ENCODE peak calls at places on chromosomes 1 and 21, in six cellular contexts. N is K562, J is A549, L is stomach, V is suprapubic skin, M is tibial nerve. Z is an unnamed sample.

GRCh38 chr1:48697066-48697707 is 79.5 kb downstream of the BEND5 start:
- DNase-seq in V (no peak), N (peak; percentile 57), M (peak; percentile 60), L (peak; percentile 74), J (peak; percentile 12), Z (no peak)

GRCh38 chr1:234605983-234606730 is 3.8 kb downstream of the IRF2BP2 start:
- DNase-seq in L (peak; percentile 53), V (no peak), J (peak; percentile 75), N (no peak), M (no peak), Z (no peak)

GRCh38 chr21:29302340-29302991 is 3.7 kb downstream of the BACH1 start:
- DNase-seq in L (no peak), V (no peak), J (no peak), M (no peak), N (no peak), Z (peak; percentile 74)

GRCh38 chr21:45993210-45994085 is 11.9 kb downstream of the COL6A1 start:
- DNase-seq in L (no peak), M (peak; percentile 30), N (no peak), J (no peak), V (peak; percentile 83), Z (no peak)

GRCh38 chr1:183195146-183195571 is 9.1 kb downstream of the LAMC2 start:
- DNase-seq in M (no peak), N (no peak), V (no peak), L (no peak), J (peak; percentile 42), Z (no peak)

GRCh38 chr21:45078877-45079281 is 4.5 kb downstream of the ADARB1 start:
- DNase-seq in V (no peak), M (no peak), N (no peak), J (no peak), L (peak; percentile 29), Z (no peak)

GRCh38 chr21:17679002-17679600 is 66.4 kb upstream of the BTG3 start:
- DNase-seq in N (peak; percentile 54), M (no peak), V (no peak), J (peak; percentile 56), L (no peak), Z (no peak)

GRCh38 chr1:220013497-220013896 is 32.8 kb downstream of the EPRS1 start:
- DNase-seq in J (no peak), V (no peak), L (no peak), N (no peak), M (no peak), Z (no peak)

GRCh38 chr1:40039757-40040510 is 595 bp upstream of the CAP1 start:
- DNase-seq in J (peak; percentile 88), M (peak; percentile 78), N (peak; percentile 89), V (peak; percentile 95), L (peak; percentile 83), Z (peak; percentile 98)

GRCh38 chr1:41240806-41241747 is 1.0 kb downstream of the SCMH1 start:
- DNase-seq in M (peak; percentile 22), V (no peak), L (peak; percentile 62), N (peak; percentile 60), J (peak; percentile 48), Z (no peak)

GRCh38 chr1:236457775-236458174 is 63.7 kb downstream of the EDARADD start:
- DNase-seq in M (no peak), N (no peak), L (no peak), V (no peak), J (no peak), Z (no peak)

GRCh38 chr1:25699501-25700089 is 83.0 kb downstream of the MAN1C1 start:
- DNase-seq in L (no peak), M (no peak), V (no peak), J (no peak), N (no peak), Z (no peak)

GRCh38 chr1:168693872-168694238 is 35.2 kb downstream of the DPT start:
- DNase-seq in L (no peak), J (no peak), M (no peak), V (no peak), N (no peak), Z (no peak)

GRCh38 chr21:27564684-27565280 is 597.9 kb upstream of the ADAMTS5 start:
- DNase-seq in L (peak; percentile 40), N (peak; percentile 6), J (peak; percentile 16), V (no peak), M (no peak), Z (no peak)

GRCh38 chr1:77063118-77063517 is 156.1 kb downstream of the PIGK start:
- DNase-seq in V (no peak), J (no peak), L (no peak), N (no peak), M (no peak), Z (peak; percentile 78)

GRCh38 chr1:77230051-77230450 is 10.8 kb upstream of the PIGK start:
- DNase-seq in N (no peak), M (no peak), L (no peak), J (peak; percentile 19), V (no peak), Z (no peak)

GRCh38 chr1:206782448-206782847 is 10.2 kb upstream of the IL10 start:
- DNase-seq in L (no peak), M (no peak), V (no peak), J (no peak), N (no peak), Z (no peak)

GRCh38 chr21:26815197-26815596 is 30.0 kb downstream of the ADAMTS1 start:
- DNase-seq in V (no peak), N (no peak), J (no peak), L (no peak), M (no peak), Z (no peak)

GRCh38 chr1:68140536-68140935 is 90.1 kb upstream of the DIRAS3 start:
- DNase-seq in N (no peak), M (no peak), J (no peak), L (no peak), V (no peak), Z (no peak)

GRCh38 chr1:170927955-170928850 is 7.1 kb upstream of the MROH9 start:
- DNase-seq in M (no peak), J (peak; percentile 5), V (no peak), L (no peak), N (no peak), Z (no peak)

GRCh38 chr1:244080343-244080929 is 29.4 kb downstream of the ZBTB18 start:
- DNase-seq in N (no peak), V (no peak), M (no peak), J (no peak), L (no peak), Z (peak; percentile 74)

DNA sequence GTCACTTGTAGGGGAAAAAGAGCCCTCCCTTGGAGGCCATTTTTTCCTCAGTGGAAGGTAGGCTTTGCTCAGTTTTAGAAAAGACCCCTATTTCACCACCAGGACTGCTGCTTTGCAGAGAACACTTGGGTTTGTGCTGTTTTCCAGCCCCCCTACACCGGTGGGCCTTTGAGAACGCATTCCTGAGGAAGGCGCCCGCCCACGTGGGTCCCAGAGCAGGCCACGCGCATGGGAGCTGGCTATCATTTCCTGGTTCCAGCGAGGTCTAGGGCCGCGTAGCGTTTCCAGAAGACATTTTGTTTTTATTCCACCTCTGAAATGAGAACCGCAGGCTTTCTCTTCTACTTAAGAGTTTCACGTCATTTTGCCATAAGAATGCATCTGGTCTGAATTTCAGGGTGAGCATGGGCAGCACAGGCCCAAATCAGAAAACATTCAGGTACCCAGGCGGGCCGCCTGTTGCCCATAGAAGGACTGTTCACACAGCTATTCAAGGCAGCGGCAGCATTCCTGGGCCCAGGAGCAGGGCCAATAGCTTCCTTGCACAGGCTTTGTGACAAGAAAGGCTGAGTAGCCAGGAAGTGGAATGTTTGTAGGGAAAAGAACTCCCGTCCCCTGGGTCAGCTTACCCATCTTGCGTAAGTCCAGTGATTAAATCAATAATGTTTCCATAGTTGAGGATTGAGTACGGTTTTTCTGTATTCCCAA is 1.3 kb upstream of the KLHL21 start:
- DNase-seq in L (peak; percentile 84), N (peak; percentile 72), J (no peak), M (peak; percentile 57), V (peak; percentile 89), Z (no peak)
- TF ChIP-seq EP300 in L (peak; percentile 2), N (peak; percentile 30), J (no peak), M (peak; percentile 66), V (no peak), Z (peak; percentile 50)

GRCh38 chr1:150152182-150152536 is 2.4 kb downstream of the PLEKHO1 start:
- DNase-seq in M (no peak), L (no peak), N (no peak), V (no peak), J (no peak), Z (no peak)

GRCh38 chr1:150151291-150152181 is 1.8 kb downstream of the PLEKHO1 start:
- DNase-seq in L (peak; percentile 31), M (no peak), J (no peak), N (peak; percentile 12), V (no peak), Z (no peak)

GRCh38 chr1:150152772-150153461 is 3.2 kb downstream of the PLEKHO1 start:
- DNase-seq in V (no peak), J (no peak), M (no peak), L (no peak), N (peak; percentile 8), Z (no peak)

GRCh38 chr1:150155413-150156071 is 5.8 kb downstream of the PLEKHO1 start:
- DNase-seq in L (no peak), V (peak; percentile 56), J (no peak), M (no peak), N (no peak), Z (no peak)

GRCh38 chr1:150154143-150154542 is 4.4 kb downstream of the PLEKHO1 start:
- DNase-seq in V (no peak), N (peak; percentile 14), M (no peak), J (no peak), L (no peak), Z (no peak)
- H3K4me3 ChIP-seq in V (no peak overlapping the region), N (no peak overlapping the region), M (no peak overlapping the region), J (no peak overlapping the region), L (no peak overlapping the region), Z (peak overlapping the region; percentile 95)

GRCh38 chr1:8077120-8077573 is 51.0 kb upstream of the ERRFI1 start:
- DNase-seq in V (no peak), J (peak; percentile 93), N (peak; percentile 55), L (peak; percentile 71), M (no peak), Z (no peak)
- TF ChIP-seq EP300 in V (no peak), J (peak; percentile 50), N (no peak), L (no peak), M (no peak), Z (no peak)

GRCh38 chr1:201809876-201810275 is 19.1 kb upstream of the IPO9 start:
- DNase-seq in N (no peak), J (no peak), M (no peak), L (no peak), V (no peak), Z (no peak)

GRCh38 chr1:201807958-201808632 is 20.9 kb upstream of the IPO9 start:
- DNase-seq in N (no peak), J (no peak), M (no peak), L (no peak), V (peak; percentile 65), Z (no peak)

GRCh38 chr1:201808633-201808990 is 20.3 kb upstream of the IPO9 start:
- DNase-seq in L (no peak), J (no peak), N (no peak), V (peak; percentile 58), M (no peak), Z (no peak)

GRCh38 chr1:201810466-201811216 is 18.3 kb upstream of the IPO9 start:
- DNase-seq in M (no peak), J (no peak), N (no peak), V (peak; percentile 68), L (no peak), Z (no peak)

DNA sequence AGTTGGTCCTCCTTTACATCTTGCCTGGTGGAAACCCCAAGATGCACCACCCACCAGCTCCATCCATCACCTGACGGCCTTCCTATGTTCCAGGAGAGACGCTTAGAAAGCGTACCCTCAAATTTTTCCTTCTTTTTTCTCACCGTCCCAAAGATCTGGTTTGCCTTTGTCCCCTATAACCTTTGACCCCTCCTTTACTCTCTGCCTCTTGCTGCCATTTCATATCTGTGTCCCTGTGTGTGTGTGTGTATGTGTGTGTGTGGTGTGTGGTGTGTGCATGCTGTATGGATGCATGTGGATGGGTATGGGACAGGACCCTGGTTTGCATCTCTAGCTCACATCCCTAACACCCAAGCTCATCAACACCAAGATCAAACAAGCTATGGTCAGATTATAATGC is 22.2 kb upstream of the IPO9 start:
- DNase-seq in J (no peak), N (no peak), V (no peak), L (no peak), M (no peak), Z (no peak)
- H3K4me3 ChIP-seq in J (no peak overlapping the region), N (no peak overlapping the region), V (no peak overlapping the region), L (no peak overlapping the region), M (no peak overlapping the region), Z (no peak overlapping the region)

Z was measured in esophagus muscularis mucosa.